ENCODE peak calls at places on chromosomes 4 and X, in six cellular contexts. F is epithelial cell of esophagus; Z is psoas muscle; J is activated CD4-positive, CD25-positive, alpha-beta regulatory T cell treated with anti-CD3 and anti-CD28 coated beads, Interleukin-2, amount 50 U/mL, for 16 hours; S is mucosa of descending colon; P is stimulated activated CD4-positive, alpha-beta T cell treated with anti-CD3 and anti-CD28 coated beads, Interleukin-4, amount 100 ng/mL, for 48 hours. Y is an unnamed sample.

GRCh38 chrX:41327359-41327758 is 6.6 kb upstream of the DDX3X start:
- DNase-seq in F (no peak), Z (no peak), J (no peak), S (no peak), P (no peak), Y (no peak)

GRCh38 chrX:20029728-20030127 is 38.9 kb upstream of the BCLAF3 start:
- DNase-seq in F (peak; percentile 23), Z (no peak), J (no peak), S (peak; percentile 38), P (no peak), Y (no peak)

GRCh38 chrX:135114392-135114791 is 5.9 kb downstream of the ETDB start:
- DNase-seq in F (peak; percentile 2), Z (no peak), J (no peak), S (no peak), P (no peak), Y (no peak)

GRCh38 chr4:174259580-174259979 is 23.9 kb downstream of the FBXO8 start:
- DNase-seq in F (no peak), Z (no peak), J (no peak), S (no peak), P (no peak), Y (no peak)

GRCh38 chr4:107814758-107815552 is 9.8 kb upstream of the SGMS2 start:
- DNase-seq in F (no peak), Z (no peak), J (no peak), S (no peak), P (no peak), Y (no peak)

GRCh38 chr4:25253072-25253447 is 19.2 kb downstream of the PI4K2B start:
- DNase-seq in F (peak; percentile 13), Z (no peak), J (no peak), S (no peak), P (no peak), Y (no peak)

GRCh38 chrX:41889317-41890025 is 33.9 kb downstream of the CASK start:
- DNase-seq in F (peak; percentile 61), Z (no peak), J (no peak), S (no peak), P (no peak), Y (no peak)

GRCh38 chr4:39528056-39528465 is 822 bp upstream of the UGDH start:
- DNase-seq in F (no peak), Z (peak; percentile 90), J (no peak), S (no peak), P (no peak), Y (no peak)

GRCh38 chr4:3307060-3307459 is 14.2 kb downstream of the RGS12 start:
- DNase-seq in F (no peak), Z (no peak), J (no peak), S (no peak), P (no peak), Y (no peak)

GRCh38 chrX:30992381-30992904 is 79.4 kb downstream of the FTHL17 start:
- DNase-seq in F (no peak), Z (no peak), J (no peak), S (no peak), P (no peak), Y (no peak)

GRCh38 chr4:108502366-108502765 is 118.0 kb upstream of the RPL34 start:
- DNase-seq in F (peak; percentile 65), Z (no peak), J (no peak), S (no peak), P (no peak), Y (no peak)

GRCh38 chrX:24426340-24426913 is 38.7 kb upstream of the PDK3 start:
- DNase-seq in F (peak; percentile 92), Z (no peak), J (no peak), S (no peak), P (no peak), Y (no peak)

GRCh38 chr4:161841759-161842158 is 322.0 kb downstream of the FSTL5 start:
- DNase-seq in F (no peak), Z (no peak), J (no peak), S (no peak), P (no peak), Y (no peak)

GRCh38 chrX:67717571-67717970 is 173.8 kb downstream of the AR start:
- DNase-seq in F (no peak), Z (no peak), J (no peak), S (no peak), P (no peak), Y (no peak)

GRCh38 chr4:153676491-153676890 is 7.6 kb upstream of the TLR2 start:
- DNase-seq in F (peak; percentile 56), Z (no peak), J (no peak), S (no peak), P (no peak), Y (no peak)

GRCh38 chr4:77052352-77052751 is 23.4 kb downstream of the CCNI start:
- DNase-seq in F (peak; percentile 65), Z (no peak), J (peak; percentile 29), S (peak; percentile 67), P (peak; percentile 48), Y (no peak)

GRCh38 chrX:24149346-24150050 is at the start of gene ZFX:
- DNase-seq in F (peak; percentile 65), Z (peak; percentile 81), J (peak; percentile 17), S (peak; percentile 79), P (peak; percentile 51), Y (peak; percentile 56)

GRCh38 chr4:56460085-56460484 is 7.3 kb upstream of the SRP72 start:
- DNase-seq in F (peak; percentile 84), Z (no peak), J (no peak), S (no peak), P (no peak), Y (no peak)

GRCh38 chr4:124431663-124432192 is 280.8 kb downstream of the ANKRD50 start:
- DNase-seq in F (peak; percentile 14), Z (no peak), J (no peak), S (no peak), P (no peak), Y (no peak)

GRCh38 chrX:155888139-155888538 is 7.0 kb downstream of the VAMP7 start:
- DNase-seq in F (peak; percentile 71), Z (no peak), J (no peak), S (no peak), P (no peak), Y (no peak)

GRCh38 chr4:48247142-48247877 is 22.3 kb downstream of the TEC start:
- DNase-seq in F (no peak), Z (no peak), J (no peak), S (no peak), P (no peak), Y (no peak)

GRCh38 chr4:183876268-183876934 is 28.7 kb upstream of the STOX2 start:
- DNase-seq in F (peak; percentile 77), Z (peak; percentile 67), J (no peak), S (peak; percentile 66), P (no peak), Y (no peak)

GRCh38 chrX:3811331-3812311 is 98.2 kb upstream of the PRKX start:
- DNase-seq in F (peak; percentile 31), Z (no peak), J (peak; percentile 0), S (no peak), P (peak; percentile 18), Y (no peak)

GRCh38 chrX:129718701-129719100 is 20.1 kb upstream of the XPNPEP2 start:
- DNase-seq in F (no peak), Z (no peak), J (no peak), S (no peak), P (no peak), Y (no peak)

GRCh38 chr4:1164956-1165545 is 7.3 kb downstream of the SPON2 start:
- DNase-seq in F (no peak), Z (no peak), J (no peak), S (no peak), P (no peak), Y (no peak)